ENCODE peak calls at places on chromosomes 3 and 15, in ten cellular contexts. One of them, this sample, is unnamed.

GRCh38 chr3:16012086-16012485 is 162.4 kb upstream of the GALNT15 start:
- DNase-seq in PC-9: no peak
- DNase-seq in AG09319: no peak
- DNase-seq in AG04449: peak
- DNase-seq in tibial artery: no peak
- DNase-seq in progenitor cell of endocrine pancreas: no peak
- DNase-seq in neural crest cell: no peak
- DNase-seq in left lung: no peak
- DNase-seq in osteocyte: no peak
- DNase-seq in dorsolateral prefrontal cortex: no peak
- DNase-seq in this sample: no peak

GRCh38 chr3:186821429-186822367 is 15.4 kb upstream of the RFC4 start:
- DNase-seq in PC-9: no peak
- DNase-seq in AG09319: no peak
- DNase-seq in AG04449: peak
- DNase-seq in tibial artery: no peak
- DNase-seq in progenitor cell of endocrine pancreas: no peak
- DNase-seq in neural crest cell: no peak
- DNase-seq in left lung: no peak
- DNase-seq in osteocyte: peak
- DNase-seq in dorsolateral prefrontal cortex: no peak
- DNase-seq in this sample: no peak

GRCh38 chr3:106699093-106699492 is 678.1 kb upstream of the CCDC54 start:
- DNase-seq in PC-9: no peak
- DNase-seq in AG09319: no peak
- DNase-seq in AG04449: no peak
- DNase-seq in tibial artery: no peak
- DNase-seq in progenitor cell of endocrine pancreas: no peak
- DNase-seq in neural crest cell: no peak
- DNase-seq in left lung: no peak
- DNase-seq in osteocyte: no peak
- DNase-seq in dorsolateral prefrontal cortex: no peak
- DNase-seq in this sample: no peak

GRCh38 chr3:194487289-194488006 is 646 bp upstream of the ATP13A3 start:
- DNase-seq in PC-9: no peak
- DNase-seq in AG09319: no peak
- DNase-seq in AG04449: no peak
- DNase-seq in tibial artery: peak
- DNase-seq in progenitor cell of endocrine pancreas: no peak
- DNase-seq in neural crest cell: no peak
- DNase-seq in left lung: peak
- DNase-seq in osteocyte: peak
- DNase-seq in dorsolateral prefrontal cortex: no peak
- DNase-seq in this sample: peak

GRCh38 chr3:170999737-171000242 is 26.7 kb downstream of the SLC2A2 start:
- DNase-seq in PC-9: peak
- DNase-seq in AG09319: no peak
- DNase-seq in AG04449: no peak
- DNase-seq in tibial artery: no peak
- DNase-seq in progenitor cell of endocrine pancreas: no peak
- DNase-seq in neural crest cell: no peak
- DNase-seq in left lung: no peak
- DNase-seq in osteocyte: no peak
- DNase-seq in dorsolateral prefrontal cortex: no peak
- DNase-seq in this sample: no peak

GRCh38 chr3:122533931-122534334 is 19.2 kb upstream of the KPNA1 start:
- DNase-seq in PC-9: peak
- DNase-seq in AG09319: no peak
- DNase-seq in AG04449: no peak
- DNase-seq in tibial artery: no peak
- DNase-seq in progenitor cell of endocrine pancreas: no peak
- DNase-seq in neural crest cell: no peak
- DNase-seq in left lung: no peak
- DNase-seq in osteocyte: no peak
- DNase-seq in dorsolateral prefrontal cortex: no peak
- DNase-seq in this sample: no peak

GRCh38 chr3:147943265-147943945 is 534.2 kb downstream of the ZIC1 start:
- DNase-seq in PC-9: peak
- DNase-seq in AG09319: peak
- DNase-seq in AG04449: peak
- DNase-seq in tibial artery: no peak
- DNase-seq in progenitor cell of endocrine pancreas: no peak
- DNase-seq in neural crest cell: no peak
- DNase-seq in left lung: no peak
- DNase-seq in osteocyte: no peak
- DNase-seq in dorsolateral prefrontal cortex: no peak
- DNase-seq in this sample: no peak

GRCh38 chr15:44482088-44482487 is 54.7 kb downstream of the CTDSPL2 start:
- DNase-seq in PC-9: no peak
- DNase-seq in AG09319: no peak
- DNase-seq in AG04449: no peak
- DNase-seq in tibial artery: no peak
- DNase-seq in progenitor cell of endocrine pancreas: no peak
- DNase-seq in neural crest cell: no peak
- DNase-seq in left lung: no peak
- DNase-seq in osteocyte: no peak
- DNase-seq in dorsolateral prefrontal cortex: no peak
- DNase-seq in this sample: no peak

GRCh38 chr3:47394867-47395266 is 14.0 kb downstream of the PTPN23 start:
- DNase-seq in PC-9: no peak
- DNase-seq in AG09319: no peak
- DNase-seq in AG04449: no peak
- DNase-seq in tibial artery: no peak
- DNase-seq in progenitor cell of endocrine pancreas: no peak
- DNase-seq in neural crest cell: no peak
- DNase-seq in left lung: no peak
- DNase-seq in osteocyte: no peak
- DNase-seq in dorsolateral prefrontal cortex: no peak
- DNase-seq in this sample: no peak

GRCh38 chr3:47399016-47399415 is 18.2 kb downstream of the PTPN23 start:
- DNase-seq in PC-9: no peak
- DNase-seq in AG09319: no peak
- DNase-seq in AG04449: no peak
- DNase-seq in tibial artery: no peak
- DNase-seq in progenitor cell of endocrine pancreas: no peak
- DNase-seq in neural crest cell: no peak
- DNase-seq in left lung: no peak
- DNase-seq in osteocyte: no peak
- DNase-seq in dorsolateral prefrontal cortex: no peak
- DNase-seq in this sample: no peak

GRCh38 chr3:47398218-47398617 is 17.4 kb downstream of the PTPN23 start:
- DNase-seq in PC-9: no peak
- DNase-seq in AG09319: peak
- DNase-seq in AG04449: no peak
- DNase-seq in tibial artery: no peak
- DNase-seq in progenitor cell of endocrine pancreas: no peak
- DNase-seq in neural crest cell: no peak
- DNase-seq in left lung: no peak
- DNase-seq in osteocyte: no peak
- DNase-seq in dorsolateral prefrontal cortex: no peak
- DNase-seq in this sample: no peak

GRCh38 chr3:47392933-47393332 is 12.1 kb downstream of the PTPN23 start:
- DNase-seq in PC-9: no peak
- DNase-seq in AG09319: no peak
- DNase-seq in AG04449: no peak
- DNase-seq in tibial artery: no peak
- DNase-seq in progenitor cell of endocrine pancreas: no peak
- DNase-seq in neural crest cell: no peak
- DNase-seq in left lung: no peak
- DNase-seq in osteocyte: no peak
- DNase-seq in dorsolateral prefrontal cortex: no peak
- DNase-seq in this sample: no peak

DNA sequence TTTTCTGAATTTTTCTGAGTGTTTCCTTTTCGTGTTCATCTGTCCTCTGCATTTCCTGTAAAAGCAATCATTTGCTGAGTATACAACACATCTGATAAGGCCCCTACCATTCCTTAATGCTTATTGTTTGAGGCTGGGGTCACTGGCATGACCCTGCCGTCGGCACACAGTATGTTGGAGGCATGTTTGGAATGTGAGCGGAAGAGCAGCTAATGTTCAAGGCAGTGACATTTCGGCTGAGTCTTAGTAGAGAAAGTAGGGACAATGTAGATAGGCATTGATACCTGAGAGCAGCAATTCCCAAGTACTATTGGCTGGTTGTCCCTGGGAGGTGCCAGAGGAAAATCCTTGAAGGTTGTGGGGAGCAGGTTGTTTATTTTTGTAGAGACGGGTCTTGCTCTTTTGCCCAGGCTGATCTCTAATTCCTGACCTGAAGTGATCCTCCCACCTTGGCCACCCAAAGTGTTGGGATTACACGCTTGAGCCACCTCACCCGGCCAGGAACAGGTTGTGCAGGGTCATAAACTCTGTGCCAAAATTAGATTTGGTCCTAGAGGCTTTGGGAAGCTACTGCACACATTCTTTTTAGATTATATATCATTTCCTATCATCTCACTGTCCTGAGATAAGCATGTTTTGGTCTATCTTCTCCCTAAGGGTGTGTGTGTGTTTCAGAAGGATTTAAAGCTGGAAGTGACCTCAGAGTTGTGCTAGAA is 13.5 kb downstream of the PTPN23 start:
- DNase-seq in PC-9: peak
- DNase-seq in AG09319: no peak
- DNase-seq in AG04449: no peak
- DNase-seq in tibial artery: no peak
- DNase-seq in progenitor cell of endocrine pancreas: no peak
- DNase-seq in neural crest cell: no peak
- DNase-seq in left lung: no peak
- DNase-seq in osteocyte: no peak
- DNase-seq in dorsolateral prefrontal cortex: no peak
- DNase-seq in this sample: no peak
- TF ChIP-seq CTCF in PC-9: no peak
- TF ChIP-seq CTCF in AG09319: no peak
- TF ChIP-seq CTCF in AG04449: no peak
- TF ChIP-seq CTCF in tibial artery: no peak
- TF ChIP-seq CTCF in progenitor cell of endocrine pancreas: peak
- TF ChIP-seq CTCF in neural crest cell: peak
- TF ChIP-seq CTCF in left lung: no peak
- TF ChIP-seq CTCF in osteocyte: no peak
- TF ChIP-seq CTCF in dorsolateral prefrontal cortex: no peak
- TF ChIP-seq CTCF in this sample: no peak

DNA sequence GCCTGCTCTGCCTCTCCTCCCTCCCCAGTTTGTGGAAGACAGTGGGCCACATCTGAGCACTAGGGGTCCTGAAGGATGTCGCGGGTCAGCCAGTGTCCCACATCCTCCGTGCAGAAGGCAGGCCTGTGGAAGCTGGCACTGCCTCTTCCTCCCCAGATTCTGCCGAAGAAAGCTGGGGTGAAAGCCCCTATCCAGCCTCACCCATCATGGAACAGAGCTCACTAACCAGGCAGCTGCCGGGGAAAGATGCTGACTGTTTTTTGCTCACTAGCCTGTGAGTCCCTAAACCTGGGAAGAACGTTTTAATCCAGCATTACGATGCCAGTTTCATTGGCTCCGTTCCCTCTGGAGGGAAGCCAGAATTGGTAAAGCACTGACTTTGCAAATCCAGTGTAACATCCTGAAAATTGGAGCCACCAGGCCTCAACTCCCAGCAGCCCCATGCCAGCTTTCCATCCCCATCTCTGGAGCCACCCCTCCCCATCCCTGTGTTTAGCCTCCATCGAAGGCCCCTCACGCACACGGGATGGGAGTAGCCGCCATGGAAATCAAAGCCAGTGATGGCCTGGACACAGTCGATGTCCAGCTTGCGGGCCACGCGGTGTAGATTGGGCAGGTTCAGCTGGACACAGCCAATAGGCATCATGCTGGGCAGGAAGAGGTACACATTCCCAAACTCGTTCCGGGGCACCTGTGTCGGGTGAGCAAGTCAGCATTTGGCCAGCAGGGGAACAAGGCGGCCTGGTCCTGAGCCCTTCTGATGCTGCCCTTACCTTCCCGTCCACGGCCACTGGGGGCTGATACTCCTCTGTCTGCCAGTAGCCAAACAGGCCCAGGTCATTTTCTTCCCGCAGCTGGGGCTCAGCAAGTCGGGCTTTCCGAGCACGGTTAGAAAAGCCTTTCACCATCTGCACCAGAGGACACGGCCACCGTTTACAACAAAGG is 23.5 kb downstream of the TMEM43 start:
- DNase-seq in PC-9: no peak
- DNase-seq in AG09319: no peak
- DNase-seq in AG04449: no peak
- DNase-seq in tibial artery: no peak
- DNase-seq in progenitor cell of endocrine pancreas: no peak
- DNase-seq in neural crest cell: no peak
- DNase-seq in left lung: no peak
- DNase-seq in osteocyte: peak
- DNase-seq in dorsolateral prefrontal cortex: no peak
- DNase-seq in this sample: no peak
- TF ChIP-seq CTCF in PC-9: peak
- TF ChIP-seq CTCF in AG09319: no peak
- TF ChIP-seq CTCF in AG04449: peak
- TF ChIP-seq CTCF in tibial artery: no peak
- TF ChIP-seq CTCF in progenitor cell of endocrine pancreas: no peak
- TF ChIP-seq CTCF in neural crest cell: peak
- TF ChIP-seq CTCF in left lung: no peak
- TF ChIP-seq CTCF in osteocyte: no peak
- TF ChIP-seq CTCF in dorsolateral prefrontal cortex: no peak
- TF ChIP-seq CTCF in this sample: no peak

GRCh38 chr15:82086243-82086995 is 40.6 kb upstream of the MEX3B start:
- DNase-seq in PC-9: no peak
- DNase-seq in AG09319: no peak
- DNase-seq in AG04449: no peak
- DNase-seq in tibial artery: no peak
- DNase-seq in progenitor cell of endocrine pancreas: no peak
- DNase-seq in neural crest cell: no peak
- DNase-seq in left lung: no peak
- DNase-seq in osteocyte: no peak
- DNase-seq in dorsolateral prefrontal cortex: no peak
- DNase-seq in this sample: no peak

GRCh38 chr15:82080774-82081173 is 35.0 kb upstream of the MEX3B start:
- DNase-seq in PC-9: no peak
- DNase-seq in AG09319: no peak
- DNase-seq in AG04449: no peak
- DNase-seq in tibial artery: no peak
- DNase-seq in progenitor cell of endocrine pancreas: no peak
- DNase-seq in neural crest cell: no peak
- DNase-seq in left lung: no peak
- DNase-seq in osteocyte: no peak
- DNase-seq in dorsolateral prefrontal cortex: no peak
- DNase-seq in this sample: no peak

GRCh38 chr15:82079736-82080135 is 33.9 kb upstream of the MEX3B start:
- DNase-seq in PC-9: no peak
- DNase-seq in AG09319: no peak
- DNase-seq in AG04449: peak
- DNase-seq in tibial artery: no peak
- DNase-seq in progenitor cell of endocrine pancreas: no peak
- DNase-seq in neural crest cell: no peak
- DNase-seq in left lung: no peak
- DNase-seq in osteocyte: no peak
- DNase-seq in dorsolateral prefrontal cortex: no peak
- DNase-seq in this sample: no peak

GRCh38 chr15:82081904-82082810 is 36.3 kb upstream of the MEX3B start:
- DNase-seq in PC-9: no peak
- DNase-seq in AG09319: peak
- DNase-seq in AG04449: peak
- DNase-seq in tibial artery: no peak
- DNase-seq in progenitor cell of endocrine pancreas: no peak
- DNase-seq in neural crest cell: no peak
- DNase-seq in left lung: peak
- DNase-seq in osteocyte: no peak
- DNase-seq in dorsolateral prefrontal cortex: no peak
- DNase-seq in this sample: no peak
- TF ChIP-seq CTCF in PC-9: peak
- TF ChIP-seq CTCF in AG09319: peak
- TF ChIP-seq CTCF in AG04449: peak
- TF ChIP-seq CTCF in tibial artery: no peak
- TF ChIP-seq CTCF in progenitor cell of endocrine pancreas: peak
- TF ChIP-seq CTCF in neural crest cell: peak
- TF ChIP-seq CTCF in left lung: no peak
- TF ChIP-seq CTCF in osteocyte: peak
- TF ChIP-seq CTCF in dorsolateral prefrontal cortex: no peak
- TF ChIP-seq CTCF in this sample: no peak

GRCh38 chr3:112403101-112403500 is 70.1 kb downstream of the CD200 start:
- DNase-seq in PC-9: no peak
- DNase-seq in AG09319: no peak
- DNase-seq in AG04449: no peak
- DNase-seq in tibial artery: no peak
- DNase-seq in progenitor cell of endocrine pancreas: no peak
- DNase-seq in neural crest cell: no peak
- DNase-seq in left lung: no peak
- DNase-seq in osteocyte: no peak
- DNase-seq in dorsolateral prefrontal cortex: no peak
- DNase-seq in this sample: no peak
- TF ChIP-seq CTCF in PC-9: no peak
- TF ChIP-seq CTCF in AG09319: no peak
- TF ChIP-seq CTCF in AG04449: no peak
- TF ChIP-seq CTCF in tibial artery: no peak
- TF ChIP-seq CTCF in progenitor cell of endocrine pancreas: no peak
- TF ChIP-seq CTCF in neural crest cell: no peak
- TF ChIP-seq CTCF in left lung: no peak
- TF ChIP-seq CTCF in osteocyte: no peak
- TF ChIP-seq CTCF in dorsolateral prefrontal cortex: no peak
- TF ChIP-seq CTCF in this sample: no peak